ENCODE peak calls at places on chromosomes 5 and 9, in eight cellular contexts. One of them, this sample, is unnamed.
A peak's percentile ranks its signal among the peaks of the same experiment; 100 is the strongest.

GRCh38 chr9:110752766-110753165 is 84.2 kb downstream of the MUSK start:
- DNase-seq in neural progenitor cell: no peak
- DNase-seq in H1: no peak
- DNase-seq in heart left ventricle: no peak
- DNase-seq in fibroblast of lung: peak; percentile 96
- DNase-seq in A549: peak; percentile 88
- DNase-seq in PC-3: peak; percentile 98
- DNase-seq in PC-9: peak; percentile 96
- DNase-seq in this sample: no peak

GRCh38 chr5:140996055-140996454 is 29.8 kb downstream of the PCDHAC2 start:
- DNase-seq in neural progenitor cell: no peak
- DNase-seq in H1: no peak
- DNase-seq in heart left ventricle: no peak
- DNase-seq in fibroblast of lung: no peak
- DNase-seq in A549: no peak
- DNase-seq in PC-3: no peak
- DNase-seq in PC-9: no peak
- DNase-seq in this sample: no peak

GRCh38 chr5:96714951-96715451 is 52.8 kb downstream of the CAST start:
- DNase-seq in neural progenitor cell: peak; percentile 34
- DNase-seq in H1: no peak
- DNase-seq in heart left ventricle: peak; percentile 65
- DNase-seq in fibroblast of lung: peak; percentile 77
- DNase-seq in A549: peak; percentile 85
- DNase-seq in PC-3: peak; percentile 52
- DNase-seq in PC-9: peak; percentile 86
- DNase-seq in this sample: no peak

GRCh38 chr5:123085638-123086286 is 3.3 kb upstream of the PRDM6 start:
- DNase-seq in neural progenitor cell: no peak
- DNase-seq in H1: no peak
- DNase-seq in heart left ventricle: no peak
- DNase-seq in fibroblast of lung: no peak
- DNase-seq in A549: no peak
- DNase-seq in PC-3: no peak
- DNase-seq in PC-9: no peak
- DNase-seq in this sample: no peak

GRCh38 chr9:10612649-10613398 is at the start of gene PTPRD:
- DNase-seq in neural progenitor cell: peak; percentile 89
- DNase-seq in H1: peak; percentile 79
- DNase-seq in heart left ventricle: no peak
- DNase-seq in fibroblast of lung: peak; percentile 40
- DNase-seq in A549: peak; percentile 64
- DNase-seq in PC-3: peak; percentile 77
- DNase-seq in PC-9: no peak
- DNase-seq in this sample: peak; percentile 68

GRCh38 chr5:136699661-136700060 is 334.3 kb upstream of the TRPC7 start:
- DNase-seq in neural progenitor cell: no peak
- DNase-seq in H1: no peak
- DNase-seq in heart left ventricle: no peak
- DNase-seq in fibroblast of lung: no peak
- DNase-seq in A549: no peak
- DNase-seq in PC-3: no peak
- DNase-seq in PC-9: no peak
- DNase-seq in this sample: no peak

GRCh38 chr5:82406200-82406773 is 128.1 kb upstream of the RPS23 start:
- DNase-seq in neural progenitor cell: no peak
- DNase-seq in H1: no peak
- DNase-seq in heart left ventricle: peak; percentile 21
- DNase-seq in fibroblast of lung: peak; percentile 96
- DNase-seq in A549: no peak
- DNase-seq in PC-3: peak; percentile 93
- DNase-seq in PC-9: peak; percentile 94
- DNase-seq in this sample: no peak

GRCh38 chr5:168898261-168898911 is 319.2 kb upstream of the PANK3 start:
- DNase-seq in neural progenitor cell: no peak
- DNase-seq in H1: no peak
- DNase-seq in heart left ventricle: no peak
- DNase-seq in fibroblast of lung: no peak
- DNase-seq in A549: no peak
- DNase-seq in PC-3: no peak
- DNase-seq in PC-9: no peak
- DNase-seq in this sample: no peak

GRCh38 chr5:101806410-101806809 is 489.7 kb downstream of the SLCO4C1 start:
- DNase-seq in neural progenitor cell: no peak
- DNase-seq in H1: no peak
- DNase-seq in heart left ventricle: no peak
- DNase-seq in fibroblast of lung: no peak
- DNase-seq in A549: no peak
- DNase-seq in PC-3: no peak
- DNase-seq in PC-9: no peak
- DNase-seq in this sample: peak; percentile 58

GRCh38 chr9:126056312-126057021 is 270.2 kb upstream of the MVB12B start:
- DNase-seq in neural progenitor cell: no peak
- DNase-seq in H1: no peak
- DNase-seq in heart left ventricle: no peak
- DNase-seq in fibroblast of lung: no peak
- DNase-seq in A549: no peak
- DNase-seq in PC-3: no peak
- DNase-seq in PC-9: no peak
- DNase-seq in this sample: peak; percentile 27

GRCh38 chr5:59483971-59484472 is 409.5 kb downstream of the PDE4D start:
- DNase-seq in neural progenitor cell: no peak
- DNase-seq in H1: no peak
- DNase-seq in heart left ventricle: no peak
- DNase-seq in fibroblast of lung: peak; percentile 87
- DNase-seq in A549: peak; percentile 55
- DNase-seq in PC-3: no peak
- DNase-seq in PC-9: no peak
- DNase-seq in this sample: no peak

GRCh38 chr9:13904311-13904710 is 409.6 kb downstream of the NFIB start:
- DNase-seq in neural progenitor cell: no peak
- DNase-seq in H1: no peak
- DNase-seq in heart left ventricle: no peak
- DNase-seq in fibroblast of lung: peak; percentile 2
- DNase-seq in A549: no peak
- DNase-seq in PC-3: no peak
- DNase-seq in PC-9: no peak
- DNase-seq in this sample: no peak

GRCh38 chr5:33662721-33663435 is 222.1 kb downstream of the TARS1 start:
- DNase-seq in neural progenitor cell: no peak
- DNase-seq in H1: no peak
- DNase-seq in heart left ventricle: no peak
- DNase-seq in fibroblast of lung: peak; percentile 72
- DNase-seq in A549: no peak
- DNase-seq in PC-3: no peak
- DNase-seq in PC-9: no peak
- DNase-seq in this sample: no peak

GRCh38 chr5:76682395-76682794 is 33.5 kb upstream of the F2R start:
- DNase-seq in neural progenitor cell: no peak
- DNase-seq in H1: no peak
- DNase-seq in heart left ventricle: peak; percentile 23
- DNase-seq in fibroblast of lung: no peak
- DNase-seq in A549: no peak
- DNase-seq in PC-3: no peak
- DNase-seq in PC-9: no peak
- DNase-seq in this sample: no peak

GRCh38 chr5:114909424-114909823 is 260.3 kb downstream of the TRIM36 start:
- DNase-seq in neural progenitor cell: no peak
- DNase-seq in H1: no peak
- DNase-seq in heart left ventricle: no peak
- DNase-seq in fibroblast of lung: no peak
- DNase-seq in A549: no peak
- DNase-seq in PC-3: no peak
- DNase-seq in PC-9: no peak
- DNase-seq in this sample: no peak

GRCh38 chr9:76560481-76560891 is 101.5 kb downstream of the GCNT1 start:
- DNase-seq in neural progenitor cell: no peak
- DNase-seq in H1: no peak
- DNase-seq in heart left ventricle: no peak
- DNase-seq in fibroblast of lung: peak; percentile 84
- DNase-seq in A549: no peak
- DNase-seq in PC-3: no peak
- DNase-seq in PC-9: no peak
- DNase-seq in this sample: no peak

GRCh38 chr5:93791520-93791972 is 50.1 kb upstream of the POU5F2 start:
- DNase-seq in neural progenitor cell: no peak
- DNase-seq in H1: no peak
- DNase-seq in heart left ventricle: no peak
- DNase-seq in fibroblast of lung: no peak
- DNase-seq in A549: peak; percentile 19
- DNase-seq in PC-3: no peak
- DNase-seq in PC-9: no peak
- DNase-seq in this sample: no peak

GRCh38 chr5:140018920-140019644 is 24.0 kb downstream of the NRG2 start:
- DNase-seq in neural progenitor cell: no peak
- DNase-seq in H1: no peak
- DNase-seq in heart left ventricle: no peak
- DNase-seq in fibroblast of lung: no peak
- DNase-seq in A549: no peak
- DNase-seq in PC-3: no peak
- DNase-seq in PC-9: no peak
- DNase-seq in this sample: no peak

GRCh38 chr5:23451156-23451555 is 56.3 kb upstream of the PRDM9 start:
- DNase-seq in neural progenitor cell: no peak
- DNase-seq in H1: no peak
- DNase-seq in heart left ventricle: no peak
- DNase-seq in fibroblast of lung: no peak
- DNase-seq in A549: no peak
- DNase-seq in PC-3: peak; percentile 57
- DNase-seq in PC-9: no peak
- DNase-seq in this sample: no peak

GRCh38 chr5:119174578-119175163 is 103.8 kb downstream of the DMXL1 start:
- DNase-seq in neural progenitor cell: no peak
- DNase-seq in H1: no peak
- DNase-seq in heart left ventricle: no peak
- DNase-seq in fibroblast of lung: no peak
- DNase-seq in A549: no peak
- DNase-seq in PC-3: no peak
- DNase-seq in PC-9: no peak
- DNase-seq in this sample: no peak

DNA sequence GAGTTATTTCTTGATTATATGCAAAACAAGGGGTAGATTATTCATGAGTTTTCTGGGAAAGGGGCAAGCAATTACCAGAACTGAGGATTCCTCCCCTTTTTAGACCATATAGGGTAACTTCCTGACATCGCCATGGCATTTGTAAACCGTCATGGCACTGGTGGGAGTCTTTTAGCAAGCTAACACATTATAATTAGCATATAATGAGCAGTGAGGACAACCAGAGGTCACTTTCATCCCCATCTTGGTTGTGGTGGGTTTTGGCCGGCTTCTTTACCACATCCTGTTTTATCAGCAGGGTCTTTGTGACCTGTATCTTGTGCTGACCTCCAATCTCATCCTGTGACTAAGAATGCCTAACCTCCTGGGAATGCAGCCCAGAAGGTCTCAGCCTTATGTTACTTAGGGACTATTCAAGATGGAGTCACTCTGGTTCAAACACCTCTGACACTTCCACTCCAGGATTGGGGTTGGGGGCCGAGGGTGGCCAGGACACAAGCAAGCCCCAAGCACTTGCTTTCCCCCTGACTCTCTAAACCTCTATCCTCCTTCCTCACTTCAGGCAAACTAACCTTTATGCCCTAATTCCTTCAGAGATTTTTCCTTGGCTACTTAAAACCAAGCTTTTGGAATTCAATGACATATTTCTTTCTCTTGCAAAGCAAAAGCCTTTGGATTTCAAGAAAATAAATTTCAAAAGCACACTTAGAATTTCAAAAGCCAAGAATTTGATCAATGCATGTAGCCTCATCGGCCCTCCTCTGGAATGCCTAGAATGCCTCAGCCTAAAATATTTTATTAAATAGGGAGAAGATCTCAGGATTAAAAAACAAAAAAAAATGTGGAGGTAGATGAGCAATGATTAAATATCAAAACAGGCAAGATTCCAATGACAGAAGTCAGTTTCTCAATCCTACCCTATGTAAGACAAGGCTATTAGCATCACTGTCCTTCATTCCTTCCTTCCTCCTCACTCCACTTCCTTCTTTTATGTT is 168.7 kb downstream of the CDH6 start:
- DNase-seq in neural progenitor cell: no peak
- DNase-seq in H1: no peak
- DNase-seq in heart left ventricle: no peak
- DNase-seq in fibroblast of lung: peak; percentile 68
- DNase-seq in A549: no peak
- DNase-seq in PC-3: no peak
- DNase-seq in PC-9: no peak
- DNase-seq in this sample: no peak
- H3K27ac ChIP-seq in neural progenitor cell: no peak overlapping the region
- H3K27ac ChIP-seq in H1: no peak overlapping the region
- H3K27ac ChIP-seq in heart left ventricle: no peak overlapping the region
- H3K27ac ChIP-seq in fibroblast of lung: peak overlapping the region; percentile 84
- H3K27ac ChIP-seq in A549: no peak overlapping the region
- H3K27ac ChIP-seq in PC-3: no peak overlapping the region
- H3K27ac ChIP-seq in PC-9: no peak overlapping the region
- H3K27ac ChIP-seq in this sample: no peak overlapping the region

GRCh38 chr9:109640232-109641078 is 139.5 kb upstream of the PALM2AKAP2 start:
- DNase-seq in neural progenitor cell: peak; percentile 90
- DNase-seq in H1: peak; percentile 76
- DNase-seq in heart left ventricle: peak; percentile 55
- DNase-seq in fibroblast of lung: peak; percentile 62
- DNase-seq in A549: peak; percentile 33
- DNase-seq in PC-3: peak; percentile 69
- DNase-seq in PC-9: peak; percentile 79
- DNase-seq in this sample: peak; percentile 68
- TF ChIP-seq CTCF in neural progenitor cell: peak; percentile 5
- TF ChIP-seq CTCF in H1: no peak
- TF ChIP-seq CTCF in heart left ventricle: no peak
- TF ChIP-seq CTCF in fibroblast of lung: no peak
- TF ChIP-seq CTCF in A549: no peak
- TF ChIP-seq CTCF in PC-3: no peak
- TF ChIP-seq CTCF in PC-9: no peak
- TF ChIP-seq CTCF in this sample: no peak

GRCh38 chr5:167783145-167783817 is 508.2 kb upstream of the WWC1 start:
- DNase-seq in neural progenitor cell: no peak
- DNase-seq in H1: no peak
- DNase-seq in heart left ventricle: no peak
- DNase-seq in fibroblast of lung: no peak
- DNase-seq in A549: no peak
- DNase-seq in PC-3: no peak
- DNase-seq in PC-9: no peak
- DNase-seq in this sample: no peak
- H3K27ac ChIP-seq in neural progenitor cell: no peak overlapping the region
- H3K27ac ChIP-seq in H1: no peak overlapping the region
- H3K27ac ChIP-seq in heart left ventricle: no peak overlapping the region
- H3K27ac ChIP-seq in fibroblast of lung: no peak overlapping the region
- H3K27ac ChIP-seq in A549: no peak overlapping the region
- H3K27ac ChIP-seq in PC-3: no peak overlapping the region
- H3K27ac ChIP-seq in PC-9: no peak overlapping the region
- H3K27ac ChIP-seq in this sample: no peak overlapping the region

DNA sequence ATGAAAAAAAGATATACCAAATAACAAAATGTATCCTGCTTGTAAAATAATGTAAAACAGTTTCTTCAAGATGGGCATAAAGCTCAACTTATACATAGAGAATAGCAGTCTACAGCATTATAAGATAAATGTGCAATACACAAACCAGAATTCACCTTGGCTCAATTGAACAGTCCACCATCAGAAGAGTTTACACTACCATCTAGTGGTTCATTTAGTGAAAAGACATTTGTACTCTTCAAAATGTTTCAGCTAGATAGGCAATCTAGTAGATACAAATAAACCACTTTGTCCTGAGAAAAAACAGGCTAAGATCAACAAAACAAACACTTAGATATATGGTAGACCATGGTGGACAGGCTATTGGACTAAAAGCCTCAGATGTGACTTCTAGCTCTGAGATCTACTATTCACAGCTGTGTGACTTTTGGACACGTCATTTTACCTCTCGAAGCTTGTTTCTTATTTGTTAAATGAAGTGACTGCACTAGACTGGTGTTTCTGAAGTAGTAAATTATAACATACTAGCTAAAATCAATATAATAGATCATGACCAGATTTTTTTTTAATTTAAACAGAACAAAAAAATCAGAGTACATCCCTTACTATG is 22.1 kb upstream of the TPD52L3 start:
- DNase-seq in neural progenitor cell: peak; percentile 36
- DNase-seq in H1: no peak
- DNase-seq in heart left ventricle: no peak
- DNase-seq in fibroblast of lung: peak; percentile 29
- DNase-seq in A549: peak; percentile 56
- DNase-seq in PC-3: peak; percentile 69
- DNase-seq in PC-9: no peak
- DNase-seq in this sample: no peak
- TF ChIP-seq CTCF in neural progenitor cell: peak; percentile 72
- TF ChIP-seq CTCF in H1: peak; percentile 48
- TF ChIP-seq CTCF in heart left ventricle: peak; percentile 75
- TF ChIP-seq CTCF in fibroblast of lung: peak; percentile 45
- TF ChIP-seq CTCF in A549: peak; percentile 80
- TF ChIP-seq CTCF in PC-3: peak; percentile 72
- TF ChIP-seq CTCF in PC-9: peak; percentile 64
- TF ChIP-seq CTCF in this sample: peak; percentile 38